ENCODE peak calls at places on chromosome 1, in nine cellular contexts. F is AG09309; I is IMR-90; L is activated CD8-positive, alpha-beta memory T cell treated with anti-CD3 and anti-CD28 coated beads for 24 hours; V is activated naive CD4-positive, alpha-beta T cell treated with anti-CD3 and anti-CD28 coated beads, Interleukin-2, amount 50 U/mL, for 16 hours; Q is HS-5; P is cardiac fibroblast; Y is stimulated activated CD4-positive, alpha-beta T cell treated with anti-CD3 and anti-CD28 coated beads, Interleukin-12 subunit alpha, Interleukin-12 subunit beta, amount 100 ng/mL, for 48 hours; J is stimulated activated CD8-positive, alpha-beta memory T cell treated with anti-CD3 and anti-CD28 coated beads, Interleukin-12 subunit alpha, Interleukin-12 subunit beta, amount 100 ng/mL, for 4 hours. E is an unnamed sample.

GRCh38 chr1:160251687-160252526 is 10.4 kb downstream of the DCAF8 start:
- DNase-seq in F (peak), I (peak), L (no peak), V (peak), Q (peak), P (peak), Y (no peak), J (no peak), E (no peak)

GRCh38 chr1:44500181-44501021 is 95.3 kb downstream of the RNF220 start:
- DNase-seq in F (no peak), I (no peak), L (no peak), V (no peak), Q (no peak), P (peak), Y (no peak), J (no peak), E (no peak)

GRCh38 chr1:157597959-157598667 is at the start of gene FCRL4:
- DNase-seq in F (no peak), I (no peak), L (no peak), V (no peak), Q (no peak), P (no peak), Y (no peak), J (no peak), E (no peak)

GRCh38 chr1:9100471-9101043 is 28.3 kb downstream of the GPR157 start:
- DNase-seq in F (no peak), I (peak), L (no peak), V (no peak), Q (no peak), P (no peak), Y (no peak), J (no peak), E (no peak)

GRCh38 chr1:245332513-245332912 is 177.7 kb downstream of the KIF26B start:
- DNase-seq in F (no peak), I (peak), L (peak), V (no peak), Q (no peak), P (no peak), Y (peak), J (peak), E (no peak)

GRCh38 chr1:159647616-159648015 is 60.0 kb downstream of the APCS start:
- DNase-seq in F (no peak), I (no peak), L (no peak), V (no peak), Q (no peak), P (peak), Y (no peak), J (no peak), E (no peak)

GRCh38 chr1:89068291-89068690 is 3.3 kb upstream of the GBP1 start:
- DNase-seq in F (peak), I (peak), L (no peak), V (no peak), Q (no peak), P (peak), Y (no peak), J (no peak), E (no peak)

GRCh38 chr1:57010511-57010910 is 44.7 kb upstream of the C8B start:
- DNase-seq in F (no peak), I (no peak), L (no peak), V (no peak), Q (no peak), P (no peak), Y (no peak), J (no peak), E (no peak)

GRCh38 chr1:227746676-227747075 is 11.4 kb downstream of the SNAP47 start:
- DNase-seq in F (no peak), I (no peak), L (no peak), V (no peak), Q (no peak), P (no peak), Y (no peak), J (no peak), E (no peak)

GRCh38 chr1:62210960-62211359 is 16.3 kb downstream of the L1TD1 start:
- DNase-seq in F (no peak), I (no peak), L (no peak), V (no peak), Q (no peak), P (no peak), Y (no peak), J (no peak), E (no peak)

GRCh38 chr1:186535388-186536133 is 74.6 kb upstream of the PDC start:
- DNase-seq in F (peak), I (peak), L (no peak), V (no peak), Q (peak), P (peak), Y (no peak), J (no peak), E (no peak)

GRCh38 chr1:54653036-54653435 is 11.4 kb downstream of the MROH7 start:
- DNase-seq in F (no peak), I (peak), L (no peak), V (no peak), Q (no peak), P (no peak), Y (no peak), J (no peak), E (no peak)

GRCh38 chr1:1806890-1807289 is 28.6 kb upstream of the NADK start:
- DNase-seq in F (no peak), I (peak), L (no peak), V (no peak), Q (no peak), P (peak), Y (no peak), J (no peak), E (no peak)

GRCh38 chr1:89547563-89548485 is 23.2 kb downstream of the LRRC8B start:
- DNase-seq in F (peak), I (peak), L (peak), V (peak), Q (peak), P (peak), Y (no peak), J (no peak), E (no peak)

GRCh38 chr1:8871965-8872399 is 6.5 kb downstream of the ENO1 start:
- DNase-seq in F (no peak), I (peak), L (no peak), V (no peak), Q (no peak), P (no peak), Y (no peak), J (no peak), E (no peak)

E was measured in vagina.